ENCODE peak calls at places on chromosomes 12 and 14, in five cellular contexts. W is right atrium auricular region, H is prostate gland, V is suprapubic skin, Y is heart left ventricle. Z is an unnamed sample. For H3K4me1, the result is how much of the 10 kb centered on the place peaks cover.

GRCh38 chr12:113204806-113205205 is 16.5 kb upstream of the TPCN1 start:
- DNase-seq in H (no peak), W (no peak), Y (no peak), V (no peak), Z (no peak)

GRCh38 chr14:96191355-96191754 is 13.3 kb upstream of the BDKRB2 start:
- DNase-seq in Y (no peak), W (no peak), V (no peak), H (no peak), Z (no peak)

GRCh38 chr12:33605776-33606175 is 166.2 kb upstream of the SYT10 start:
- DNase-seq in H (no peak), V (no peak), W (no peak), Y (no peak), Z (no peak)

GRCh38 chr14:72745991-72746980 is 147.6 kb downstream of the DPF3 start:
- DNase-seq in W (peak), H (peak), V (no peak), Y (no peak), Z (no peak)

GRCh38 chr14:70086685-70087379 is 101.9 kb downstream of the SLC8A3 start:
- DNase-seq in Y (no peak), V (no peak), H (peak), W (no peak), Z (peak)

GRCh38 chr14:96938946-96939345 is 141.8 kb downstream of the VRK1 start:
- DNase-seq in Y (no peak), V (no peak), W (no peak), H (no peak), Z (no peak)

GRCh38 chr14:100706200-100706599 is 20.5 kb upstream of the DLK1 start:
- DNase-seq in V (no peak), Y (no peak), W (no peak), H (no peak), Z (no peak)

GRCh38 chr14:95482967-95483842 is 33.2 kb downstream of the SYNE3 start:
- DNase-seq in W (peak), V (peak), Y (peak), H (no peak), Z (peak)

GRCh38 chr12:118061011-118061875 is at the start of gene WSB2:
- DNase-seq in Y (peak), V (peak), W (no peak), H (peak), Z (peak)

GRCh38 chr12:92059976-92060375 is 85.7 kb downstream of the BTG1 start:
- DNase-seq in V (no peak), Y (no peak), H (no peak), W (no peak), Z (no peak)

GRCh38 chr14:80798211-80798610 is 143.3 kb downstream of the CEP128 start:
- DNase-seq in W (no peak), H (no peak), Y (no peak), V (no peak), Z (no peak)

GRCh38 chr12:114875323-114875722 is 191.3 kb upstream of the TBX3 start:
- DNase-seq in W (no peak), Y (no peak), V (no peak), H (no peak), Z (no peak)

GRCh38 chr12:47722926-47723631 is 2.2 kb downstream of the ENDOU start:
- DNase-seq in H (no peak), W (no peak), V (no peak), Y (no peak), Z (no peak)

GRCh38 chr12:67958187-67958586 is 31.1 kb upstream of the IFNG-AS1 start:
- DNase-seq in V (no peak), Y (no peak), H (no peak), W (no peak), Z (no peak)

GRCh38 chr12:32949815-32950214 is 53.2 kb upstream of the PKP2 start:
- DNase-seq in W (no peak), H (no peak), Y (no peak), V (no peak), Z (no peak)

GRCh38 chr12:40117818-40118217 is 11.9 kb upstream of the SLC2A13 start:
- DNase-seq in V (no peak), W (no peak), H (no peak), Y (no peak), Z (no peak)

GRCh38 chr12:98162906-98163678 is 352.3 kb upstream of the TMPO start:
- DNase-seq in Y (peak), W (no peak), H (no peak), V (no peak), Z (no peak)

GRCh38 chr12:24997970-24998582 is 49.2 kb upstream of the BCAT1 start:
- DNase-seq in Y (no peak), V (no peak), W (no peak), H (no peak), Z (no peak)

GRCh38 chr12:2057041-2057792 is 4.4 kb downstream of the CACNA1C start:
- DNase-seq in V (no peak), W (peak), H (peak), Y (peak), Z (peak)

GRCh38 chr12:13452955-13453570 is 256.5 kb downstream of the EMP1 start:
- DNase-seq in Y (no peak), W (no peak), V (no peak), H (no peak), Z (no peak)

GRCh38 chr12:20403230-20403629 is 34.9 kb downstream of the PDE3A start:
- DNase-seq in Y (no peak), H (no peak), W (no peak), V (no peak), Z (no peak)

GRCh38 chr12:13538136-13538535 is 341.6 kb downstream of the EMP1 start:
- DNase-seq in H (no peak), W (no peak), V (no peak), Y (no peak), Z (no peak)

GRCh38 chr14:44712095-44712822 is 205.2 kb upstream of the FSCB start:
- DNase-seq in Y (no peak), W (no peak), V (no peak), H (no peak), Z (no peak)

GRCh38 chr14:48536318-48536717 is 860.9 kb upstream of the MDGA2 start:
- DNase-seq in H (no peak), V (no peak), W (no peak), Y (no peak), Z (no peak)

GRCh38 chr12:64445490-64445889 is 6.4 kb upstream of the TBK1 start:
- DNase-seq in H (no peak), Y (no peak), V (no peak), W (no peak), Z (no peak)

GRCh38 chr12:124867389-124867930 is 3.8 kb upstream of the SCARB1 start:
- DNase-seq in W (no peak), V (no peak), Y (no peak), H (no peak), Z (no peak)

GRCh38 chr14:77151245-77151644 is 9.7 kb upstream of the ZDHHC22 start:
- DNase-seq in V (no peak), H (no peak), W (no peak), Y (no peak), Z (no peak)

GRCh38 chr14:33505295-33505962 is 445.4 kb downstream of the EGLN3 start:
- DNase-seq in V (no peak), H (no peak), Y (no peak), W (no peak), Z (no peak)

GRCh38 chr12:20602671-20603402 is 92.3 kb upstream of the SLCO1C1 start:
- DNase-seq in V (no peak), H (no peak), W (no peak), Y (no peak), Z (no peak)

GRCh38 chr14:101006008-101006407 is 102.5 kb upstream of the RTL1 start:
- DNase-seq in H (no peak), V (peak), W (no peak), Y (no peak), Z (no peak)

GRCh38 chr14:78403278-78403815 is 233.2 kb downstream of the NRXN3 start:
- DNase-seq in W (no peak), Y (no peak), V (no peak), H (no peak), Z (no peak)

GRCh38 chr12:4630262-4630661 is 18.6 kb downstream of the AKAP3 start:
- DNase-seq in V (no peak), H (no peak), W (no peak), Y (no peak), Z (no peak)

GRCh38 chr14:51398898-51399297 is 158.9 kb downstream of the TMX1 start:
- DNase-seq in W (peak), Y (no peak), V (no peak), H (no peak), Z (no peak)

GRCh38 chr12:2402180-2402579 is 349.4 kb downstream of the CACNA1C start:
- DNase-seq in Y (no peak), H (no peak), W (no peak), V (no peak), Z (no peak)

DNA sequence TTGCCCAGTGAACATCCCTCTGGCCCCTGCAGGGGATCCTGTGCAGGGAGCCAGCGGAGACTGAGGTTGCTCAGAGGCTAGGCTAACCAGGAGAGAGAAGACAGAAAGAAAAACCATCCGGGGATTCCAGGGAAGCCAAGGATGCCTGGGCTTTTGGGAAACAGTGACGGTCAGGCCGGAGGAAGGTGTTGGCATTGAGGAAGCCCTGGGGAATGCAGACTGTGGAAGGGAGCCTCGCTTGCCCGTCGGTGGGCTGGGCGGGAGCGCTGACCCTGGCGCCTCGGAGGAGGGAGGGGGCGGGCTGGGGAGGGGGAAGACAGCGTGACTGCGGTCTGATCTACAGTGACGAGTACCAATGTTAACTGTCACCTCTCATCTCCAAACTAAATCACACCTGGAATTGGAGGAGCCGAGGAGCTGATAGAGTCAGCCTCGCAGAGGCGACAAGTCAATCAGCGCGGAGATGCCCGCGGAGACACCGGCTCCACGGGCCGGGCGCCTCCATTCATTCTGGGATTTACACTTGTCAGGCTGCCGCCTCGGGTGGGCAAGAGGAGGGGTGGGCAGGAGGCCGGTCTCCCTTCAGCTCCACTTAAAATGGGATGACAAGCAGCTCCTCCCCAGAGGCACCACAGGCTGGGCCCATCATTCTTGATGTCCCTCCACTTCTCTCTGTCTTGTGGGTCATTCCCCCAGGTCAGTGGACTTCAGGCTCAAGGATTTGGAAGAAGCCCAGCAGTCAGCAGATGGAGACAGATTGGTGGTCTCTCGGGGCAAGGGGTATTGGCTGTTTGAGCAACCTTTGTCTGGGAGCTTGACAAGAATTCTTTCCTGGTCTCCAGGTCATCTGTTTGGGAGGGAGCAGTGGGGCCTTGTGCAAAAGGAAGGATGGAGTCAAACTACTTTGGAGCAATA is 20.4 kb upstream of the GPATCH2L start:
- DNase-seq in Y (no peak), W (no peak), H (no peak), V (no peak), Z (no peak)
- H3K4me1 ChIP-seq in Y (under half), W (under half), H (under half), V (under half), Z (under half)

GRCh38 chr12:110923692-110924334 is 3.4 kb upstream of the MYL2 start:
- DNase-seq in H (no peak), W (no peak), Y (no peak), V (no peak), Z (no peak)
- H3K4me3 ChIP-seq in H (no peak), W (no peak), Y (no peak), V (no peak), Z (no peak)

GRCh38 chr14:35296505-35296904 is 4.3 kb downstream of the PSMA6 start:
- DNase-seq in V (no peak), Y (no peak), W (no peak), H (no peak), Z (no peak)

GRCh38 chr14:35295845-35296161 is 3.6 kb downstream of the PSMA6 start:
- DNase-seq in H (no peak), W (no peak), V (no peak), Y (no peak), Z (no peak)

GRCh38 chr14:35300228-35300627 is 8.0 kb downstream of the PSMA6 start:
- DNase-seq in W (no peak), Y (no peak), V (no peak), H (no peak), Z (no peak)

GRCh38 chr14:35299708-35300107 is 7.5 kb downstream of the PSMA6 start:
- DNase-seq in H (no peak), V (no peak), Y (no peak), W (no peak), Z (no peak)

DNA sequence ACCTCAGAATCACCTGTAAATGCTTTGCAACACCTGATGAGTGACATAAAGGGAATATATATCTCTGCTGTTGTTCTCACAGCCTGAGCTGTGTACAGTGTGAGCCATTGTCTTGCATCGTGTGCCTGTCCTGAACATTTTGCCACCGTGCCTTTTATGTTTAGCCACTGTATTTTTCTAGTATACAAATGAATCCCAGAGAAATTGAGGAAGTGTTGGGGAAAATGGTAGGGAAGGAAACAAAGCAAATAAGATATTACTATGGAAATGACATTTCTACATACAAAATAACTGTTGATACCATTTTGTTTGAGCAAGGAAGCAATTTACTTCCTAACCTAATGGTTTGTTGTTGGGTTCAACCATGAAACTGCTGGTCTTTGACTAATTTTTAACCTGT is 5.5 kb downstream of the PSMA6 start:
- DNase-seq in Y (no peak), W (no peak), H (no peak), V (no peak), Z (no peak)
- H3K4me1 ChIP-seq in Y (under half), W (under half), H (under half), V (half or more), Z (under half)

GRCh38 chr14:30873308-30874119 is 845 bp upstream of the COCH start:
- DNase-seq in Y (no peak), W (no peak), V (no peak), H (no peak), Z (no peak)

GRCh38 chr14:30872602-30873001 is 1.8 kb upstream of the COCH start:
- DNase-seq in W (no peak), H (no peak), Y (no peak), V (no peak), Z (no peak)

GRCh38 chr14:30874999-30875787 is 834 bp downstream of the COCH start:
- DNase-seq in Y (no peak), H (no peak), W (no peak), V (no peak), Z (no peak)

GRCh38 chr14:30875788-30876053 is 1.4 kb downstream of the COCH start:
- DNase-seq in V (no peak), W (no peak), Y (no peak), H (no peak), Z (no peak)

GRCh38 chr14:30874120-30874998 is at the start of gene COCH:
- DNase-seq in W (no peak), Y (peak), H (no peak), V (no peak), Z (peak)
- H3K4me3 ChIP-seq in W (peak), Y (peak), H (peak), V (peak), Z (peak)

DNA sequence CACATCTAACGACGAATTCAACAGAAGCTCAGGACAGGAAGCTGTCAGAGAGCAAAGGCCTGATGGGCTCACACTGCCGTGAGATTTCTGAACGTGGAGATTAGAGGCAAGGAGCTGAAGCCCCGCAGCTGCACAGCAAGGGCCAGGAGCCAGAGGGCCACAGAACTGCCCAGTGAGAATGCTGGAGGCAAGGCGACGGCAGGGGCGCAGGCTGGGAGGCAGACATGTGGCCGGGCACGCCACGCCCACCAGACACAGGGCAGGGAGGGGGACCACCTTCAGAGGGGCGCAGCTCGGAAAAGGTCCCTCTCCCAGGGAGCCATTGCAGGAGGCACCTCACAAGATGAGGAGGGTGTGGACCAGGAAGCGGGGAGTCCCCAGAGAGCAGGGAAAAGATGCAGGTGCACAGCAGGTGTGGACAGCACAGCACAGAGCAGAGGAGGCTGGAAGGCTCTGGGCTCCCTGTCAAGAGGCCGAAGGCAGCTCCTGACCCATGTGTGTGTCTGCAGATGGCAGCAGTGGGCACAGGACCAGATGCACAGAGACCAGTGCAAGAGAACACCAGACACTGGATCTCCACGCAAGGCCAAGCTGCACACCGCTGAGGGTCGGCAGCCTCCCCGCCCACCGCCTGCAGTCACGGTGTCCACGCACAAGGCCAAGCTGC is 23.0 kb downstream of the BTBD6 start:
- DNase-seq in Y (no peak), H (no peak), W (no peak), V (no peak), Z (no peak)
- H3K4me1 ChIP-seq in Y (under half), H (under half), W (under half), V (under half), Z (under half)

DNA sequence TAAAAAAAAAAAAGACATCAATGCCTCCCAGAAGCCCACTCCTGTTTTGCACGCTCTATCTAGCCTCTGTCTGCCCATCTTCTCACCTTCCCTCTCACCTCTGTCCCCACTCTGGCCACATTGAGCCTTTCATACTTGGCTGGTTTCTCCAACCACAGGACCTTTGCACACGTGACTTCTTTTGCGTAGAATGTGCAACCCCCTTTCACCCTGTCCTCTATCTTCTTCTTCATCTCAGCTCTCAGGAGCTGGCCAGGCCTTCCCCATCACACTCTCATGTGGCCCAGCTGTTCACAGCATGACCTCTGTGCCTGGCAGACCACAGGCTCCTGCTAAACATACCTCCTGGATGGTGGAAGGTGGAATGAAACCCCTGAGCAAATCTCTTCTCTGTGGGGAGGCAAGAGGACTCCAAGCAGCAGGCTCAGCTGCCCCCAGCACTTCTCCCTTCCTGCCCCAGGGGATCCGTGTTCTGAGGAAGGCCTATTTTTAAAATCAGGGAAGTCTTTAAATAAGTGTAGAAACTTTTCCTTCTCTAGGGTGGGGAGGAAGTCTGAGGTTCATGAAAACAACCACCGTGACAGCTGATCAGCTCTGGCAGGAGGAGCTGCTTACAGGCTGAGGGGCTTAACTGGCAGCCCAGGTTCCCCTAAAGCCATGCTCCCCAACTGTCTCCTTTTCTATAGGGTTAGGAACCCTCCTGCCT is 11.6 kb downstream of the HVCN1 start:
- DNase-seq in H (no peak), V (no peak), Y (peak), W (no peak), Z (no peak)
- H3K4me3 ChIP-seq in H (no peak), V (no peak), Y (peak), W (no peak), Z (no peak)

GRCh38 chr12:104697186-104697585 is 240.4 kb downstream of the CHST11 start:
- DNase-seq in Y (no peak), H (no peak), V (no peak), W (no peak), Z (no peak)
- H3K4me1 ChIP-seq in Y (under half), H (under half), V (under half), W (under half), Z (under half)

GRCh38 chr12:7059780-7060179 is 738 bp upstream of the C1S start:
- DNase-seq in Y (no peak), W (no peak), H (no peak), V (no peak), Z (peak)

GRCh38 chr12:7061138-7061537 is 620 bp downstream of the C1S start:
- DNase-seq in H (no peak), Y (no peak), V (no peak), W (no peak), Z (no peak)

GRCh38 chr12:7058850-7059249 is 1.7 kb upstream of the C1S start:
- DNase-seq in Y (no peak), V (no peak), H (no peak), W (no peak), Z (no peak)

GRCh38 chr12:7060353-7060954 is at the start of gene C1S:
- DNase-seq in V (peak), W (peak), Y (peak), H (peak), Z (peak)

GRCh38 chr12:7061596-7061995 is 1.1 kb downstream of the C1S start:
- DNase-seq in Y (no peak), W (no peak), V (no peak), H (no peak), Z (peak)
- H3K4me3 ChIP-seq in Y (peak), W (peak), V (peak), H (peak), Z (peak)

DNA sequence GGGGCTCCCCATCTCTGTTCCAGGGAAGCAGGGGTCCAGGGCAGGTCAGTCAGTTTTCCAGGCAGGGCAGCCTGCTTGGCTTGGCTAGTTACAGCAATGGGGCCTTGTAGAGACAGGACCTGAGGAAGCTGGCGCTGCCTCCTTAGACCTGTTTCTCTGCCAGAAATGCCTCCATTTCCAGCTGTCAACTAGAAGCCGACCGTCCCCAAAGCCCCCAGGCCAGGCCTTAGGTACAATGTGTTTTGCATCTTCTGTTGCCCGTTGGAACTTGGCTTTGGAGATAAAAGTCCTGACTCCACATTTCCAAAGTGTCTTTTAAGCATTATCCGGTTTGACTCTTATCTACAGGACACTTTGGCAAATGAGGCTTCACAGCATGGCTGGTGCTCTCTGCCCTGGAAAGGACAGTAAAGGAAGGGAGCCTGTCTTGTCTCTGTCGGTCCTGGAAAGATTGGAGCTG is 42.6 kb downstream of the KRT80 start:
- DNase-seq in H (no peak), W (no peak), Y (no peak), V (no peak), Z (no peak)
- H3K4me1 ChIP-seq in H (under half), W (under half), Y (under half), V (half or more), Z (under half)